ENCODE peak calls at places on chromosomes 7 and 10, in seven cellular contexts. F is neural crest cell, P is fibroblast of villous mesenchyme, L is Peyer's patch, O is gastrocnemius medialis, Y is astrocyte of the spinal cord, V is epithelial cell of esophagus. G is an unnamed sample.

GRCh38 chr10:123496336-123496735 is 169.8 kb upstream of the GPR26 start:
- DNase-seq in F (no peak), P (no peak), L (no peak), O (no peak), Y (no peak), V (no peak), G (no peak)

GRCh38 chr7:14125998-14126397 is 136.5 kb upstream of the ETV1 start:
- DNase-seq in F (no peak), P (no peak), L (no peak), O (no peak), Y (peak), V (no peak), G (no peak)

GRCh38 chr10:49112851-49113250 is 2.5 kb downstream of the VSTM4 start:
- DNase-seq in F (no peak), P (no peak), L (no peak), O (no peak), Y (no peak), V (no peak), G (no peak)

GRCh38 chr7:86534641-86535040 is 109.1 kb upstream of the GRM3 start:
- DNase-seq in F (no peak), P (no peak), L (no peak), O (no peak), Y (no peak), V (no peak), G (no peak)

GRCh38 chr7:39465055-39465929 is 100.9 kb upstream of the YAE1 start:
- DNase-seq in F (peak), P (peak), L (no peak), O (no peak), Y (peak), V (peak), G (peak)

GRCh38 chr7:159188011-159188410 is 43.3 kb upstream of the VIPR2 start:
- DNase-seq in F (no peak), P (no peak), L (no peak), O (no peak), Y (no peak), V (no peak), G (no peak)

GRCh38 chr7:153381275-153382119 is 621.9 kb downstream of the ACTR3B start:
- DNase-seq in F (no peak), P (peak), L (no peak), O (no peak), Y (no peak), V (peak), G (no peak)

GRCh38 chr10:104648421-104648820 is 7.3 kb downstream of the SORCS3 start:
- DNase-seq in F (no peak), P (no peak), L (no peak), O (no peak), Y (no peak), V (no peak), G (no peak)

GRCh38 chr10:90125406-90125805 is 424.0 kb downstream of the KIF20B start:
- DNase-seq in F (no peak), P (peak), L (no peak), O (no peak), Y (peak), V (no peak), G (no peak)

GRCh38 chr10:130485241-130485957 is 349.2 kb downstream of the GLRX3 start:
- DNase-seq in F (no peak), P (no peak), L (no peak), O (no peak), Y (no peak), V (no peak), G (no peak)

GRCh38 chr10:75073442-75073841 is 38.0 kb upstream of the SAMD8 start:
- DNase-seq in F (no peak), P (no peak), L (no peak), O (peak), Y (no peak), V (no peak), G (no peak)

GRCh38 chr7:207418-208127 is 15.2 kb downstream of the FAM20C start:
- DNase-seq in F (no peak), P (no peak), L (no peak), O (no peak), Y (no peak), V (no peak), G (no peak)
- TF ChIP-seq CTCF in F (peak), P (peak), L (no peak), O (no peak), Y (peak), V (no peak), G (peak)

GRCh38 chr10:60096761-60097513 is 190.6 kb upstream of the CCDC6 start:
- DNase-seq in F (no peak), P (no peak), L (no peak), O (no peak), Y (no peak), V (no peak), G (no peak)

GRCh38 chr10:60101821-60102220 is 195.5 kb upstream of the CCDC6 start:
- DNase-seq in F (no peak), P (no peak), L (no peak), O (no peak), Y (no peak), V (peak), G (no peak)

GRCh38 chr10:60093317-60093716 is 187.0 kb upstream of the CCDC6 start:
- DNase-seq in F (no peak), P (no peak), L (no peak), O (no peak), Y (no peak), V (no peak), G (no peak)

GRCh38 chr10:60099998-60100747 is 193.8 kb upstream of the CCDC6 start:
- DNase-seq in F (peak), P (peak), L (no peak), O (no peak), Y (peak), V (peak), G (peak)

DNA sequence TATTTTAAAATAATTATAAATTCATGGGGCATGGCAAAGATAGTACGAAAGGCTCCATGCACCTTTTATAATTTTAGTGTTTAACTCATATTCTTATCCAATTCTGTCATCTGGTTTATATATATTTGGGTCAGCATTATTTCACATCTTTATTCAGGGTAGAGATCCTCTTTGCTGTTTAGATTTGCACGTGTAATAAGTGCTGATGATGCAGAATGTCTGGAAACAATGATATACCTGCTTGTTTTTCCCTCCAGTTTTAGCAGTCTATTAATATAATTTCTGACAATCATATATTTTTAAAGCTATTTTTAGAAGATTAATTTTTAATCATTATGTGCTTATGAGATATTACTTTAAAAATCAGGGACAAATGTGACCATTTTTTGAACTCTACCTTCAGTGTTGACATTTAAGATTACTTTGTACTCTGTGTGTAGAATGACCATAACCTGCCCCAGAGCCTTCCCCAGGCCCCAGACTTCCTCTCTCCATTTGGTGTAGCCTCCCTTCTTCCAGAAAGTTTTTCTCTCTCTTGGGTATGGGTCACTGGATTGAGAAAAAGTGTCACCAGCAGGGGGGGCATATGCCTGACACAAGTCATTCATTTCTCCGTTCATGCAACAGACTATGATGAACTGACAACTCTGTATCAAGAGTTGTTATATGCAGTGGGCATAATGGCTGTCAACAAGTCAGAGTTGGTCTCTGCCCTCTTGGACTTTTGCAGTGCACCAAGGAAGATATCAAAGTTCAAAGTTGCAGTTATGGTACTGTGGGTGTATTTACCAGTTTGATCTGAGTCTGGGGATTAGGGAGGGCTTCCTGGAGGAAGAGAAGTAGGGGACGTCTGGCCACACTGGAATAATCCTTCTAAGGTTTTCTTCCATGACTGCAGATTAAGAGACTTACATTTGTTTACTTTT is 192.6 kb upstream of the CCDC6 start:
- DNase-seq in F (peak), P (no peak), L (no peak), O (no peak), Y (no peak), V (peak), G (no peak)
- TF ChIP-seq CTCF in F (peak), P (peak), L (peak), O (peak), Y (peak), V (peak), G (peak)

GRCh38 chr7:139051655-139052054 is 15.8 kb upstream of the ZC3HAV1L start:
- DNase-seq in F (no peak), P (no peak), L (no peak), O (no peak), Y (no peak), V (no peak), G (no peak)

GRCh38 chr7:139058963-139059362 is 23.1 kb upstream of the ZC3HAV1L start:
- DNase-seq in F (no peak), P (no peak), L (no peak), O (no peak), Y (peak), V (no peak), G (no peak)

GRCh38 chr7:139059905-139060304 is 24.1 kb upstream of the ZC3HAV1L start:
- DNase-seq in F (no peak), P (no peak), L (no peak), O (no peak), Y (no peak), V (no peak), G (no peak)

GRCh38 chr7:139054101-139054500 is 18.3 kb upstream of the ZC3HAV1L start:
- DNase-seq in F (no peak), P (no peak), L (no peak), O (no peak), Y (no peak), V (peak), G (no peak)

DNA sequence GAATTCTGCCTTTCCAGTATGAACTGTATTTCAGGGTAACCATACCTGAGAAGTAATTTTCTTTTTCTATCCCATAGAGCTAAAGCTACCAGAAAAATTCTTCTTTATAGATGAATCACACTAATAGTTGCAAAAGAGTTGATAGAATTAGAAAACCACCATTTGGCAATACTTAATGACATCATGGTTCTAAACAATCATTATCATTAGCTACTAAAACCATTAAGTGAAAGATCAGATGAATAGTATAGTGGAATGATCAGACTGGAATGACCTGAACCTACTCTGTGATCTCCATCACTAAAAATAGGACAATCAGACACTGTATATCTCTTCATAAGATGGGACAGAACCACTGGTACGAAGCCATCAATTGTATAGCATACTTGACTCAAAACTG is 19.8 kb upstream of the ZC3HAV1L start:
- DNase-seq in F (no peak), P (no peak), L (no peak), O (no peak), Y (no peak), V (no peak), G (no peak)
- TF ChIP-seq CTCF in F (no peak), P (no peak), L (no peak), O (no peak), Y (no peak), V (no peak), G (no peak)

GRCh38 chr10:16314259-16314658 is 122.6 kb upstream of the PTER start:
- DNase-seq in F (no peak), P (no peak), L (no peak), O (no peak), Y (no peak), V (peak), G (no peak)
- TF ChIP-seq CTCF in F (no peak), P (no peak), L (no peak), O (no peak), Y (no peak), V (no peak), G (no peak)

DNA sequence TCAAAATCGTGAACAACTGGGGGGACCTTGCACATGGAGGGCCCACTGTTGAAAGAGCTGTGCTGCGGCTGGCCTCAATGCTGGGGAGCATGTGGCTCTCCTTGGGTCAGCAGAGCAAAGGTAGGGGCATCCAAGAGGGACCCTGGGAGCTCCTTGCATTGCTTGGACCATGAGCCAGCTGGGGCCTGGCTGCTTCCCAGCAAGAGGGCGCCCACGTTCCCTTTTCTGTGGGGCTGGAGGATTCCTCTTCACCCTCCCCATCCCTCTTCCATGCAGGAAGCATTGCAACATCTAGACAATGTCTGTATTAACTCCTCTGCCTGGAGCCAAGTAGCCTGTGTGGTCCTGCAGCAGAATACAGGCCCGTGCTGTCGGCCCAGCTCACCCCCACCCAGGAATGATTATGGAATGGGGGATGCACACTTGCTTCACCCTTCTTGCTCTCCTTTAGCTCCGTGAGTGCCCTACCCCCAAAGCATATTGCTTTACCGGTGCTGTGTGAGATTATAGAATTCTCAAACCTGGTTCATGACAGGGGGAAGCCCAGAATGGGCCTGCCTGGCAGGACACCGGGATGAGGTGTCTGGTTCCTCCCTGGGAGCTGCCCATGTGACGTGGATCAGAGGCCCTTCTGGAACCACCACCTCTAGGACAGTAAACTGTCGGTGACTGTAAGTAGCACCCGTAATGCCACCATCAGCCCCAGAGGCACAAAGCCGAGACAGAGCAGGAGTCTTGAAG is 61.9 kb downstream of the SYPL1 start:
- DNase-seq in F (no peak), P (peak), L (no peak), O (no peak), Y (no peak), V (peak), G (peak)
- TF ChIP-seq CTCF in F (no peak), P (peak), L (no peak), O (no peak), Y (peak), V (peak), G (peak)

G was measured in HFFc6.